ENCODE peak calls at places on chromosomes 4 and X, in six cellular contexts. X is psoas muscle; N is omental fat pad; E is adrenal gland; D is CD4-positive, alpha-beta T cell; F is pancreas. R is an unnamed sample.

GRCh38 chrX:13685126-13685763 is 3.7 kb upstream of the RAB9A start:
- DNase-seq in X (no peak), N (no peak), E (no peak), D (no peak), F (no peak), R (no peak)

GRCh38 chrX:153769865-153770605 is 6.0 kb downstream of the PLXNB3 start:
- DNase-seq in X (peak; percentile 33), N (no peak), E (no peak), D (no peak), F (no peak), R (no peak)

GRCh38 chr4:10951306-10951705 is 266.7 kb upstream of the CLNK start:
- DNase-seq in X (no peak), N (no peak), E (no peak), D (no peak), F (no peak), R (no peak)

GRCh38 chr4:107838138-107838618 is 13.4 kb downstream of the SGMS2 start:
- DNase-seq in X (no peak), N (no peak), E (no peak), D (no peak), F (no peak), R (no peak)

GRCh38 chrX:108271397-108271787 is 166.8 kb downstream of the COL4A6 start:
- DNase-seq in X (no peak), N (no peak), E (no peak), D (no peak), F (no peak), R (no peak)

GRCh38 chr4:41305486-41305885 is 48.8 kb downstream of the UCHL1 start:
- DNase-seq in X (no peak), N (no peak), E (no peak), D (no peak), F (no peak), R (no peak)

GRCh38 chrX:15146515-15146914 is 123.4 kb downstream of the ASB9 start:
- DNase-seq in X (no peak), N (no peak), E (no peak), D (no peak), F (peak; percentile 18), R (peak; percentile 37)

GRCh38 chrX:39815621-39816020 is 282.1 kb downstream of the BCOR start:
- DNase-seq in X (peak; percentile 1), N (no peak), E (no peak), D (no peak), F (no peak), R (no peak)

GRCh38 chrX:53262918-53263394 is 18.4 kb downstream of the IQSEC2 start:
- DNase-seq in X (no peak), N (no peak), E (no peak), D (no peak), F (no peak), R (no peak)

GRCh38 chrX:1507511-1508463 is 29.2 kb downstream of the P2RY8 start:
- DNase-seq in X (no peak), N (no peak), E (no peak), D (no peak), F (no peak), R (no peak)

GRCh38 chr4:107825072-107825789 is 499 bp downstream of the SGMS2 start:
- DNase-seq in X (peak; percentile 78), N (no peak), E (peak; percentile 21), D (no peak), F (peak; percentile 57), R (peak; percentile 30)

GRCh38 chr4:87973283-87974169 is 2.0 kb upstream of the SPP1 start:
- DNase-seq in X (no peak), N (no peak), E (peak; percentile 68), D (no peak), F (peak; percentile 64), R (peak; percentile 53)

GRCh38 chr4:182789588-182789987 is 127.6 kb downstream of the DCTD start:
- DNase-seq in X (no peak), N (no peak), E (no peak), D (no peak), F (no peak), R (no peak)

GRCh38 chr4:139084425-139085093 is 69.0 kb downstream of the NOCT start:
- DNase-seq in X (no peak), N (no peak), E (no peak), D (no peak), F (no peak), R (no peak)

GRCh38 chr4:100933628-100934027 is 413.7 kb downstream of the PPP3CA start:
- DNase-seq in X (no peak), N (no peak), E (no peak), D (no peak), F (no peak), R (no peak)

GRCh38 chr4:118270492-118270891 is 82.3 kb downstream of the PRSS12 start:
- DNase-seq in X (no peak), N (no peak), E (no peak), D (no peak), F (no peak), R (no peak)

GRCh38 chr4:148442830-148443549 is 776 bp upstream of the NR3C2 start:
- DNase-seq in X (peak; percentile 67), N (no peak), E (no peak), D (no peak), F (no peak), R (no peak)

GRCh38 chr4:101282076-101282844 is 65.1 kb downstream of the PPP3CA start:
- DNase-seq in X (no peak), N (no peak), E (no peak), D (no peak), F (no peak), R (no peak)

GRCh38 chr4:138958519-138958918 is 57.1 kb upstream of the NOCT start:
- DNase-seq in X (no peak), N (no peak), E (no peak), D (no peak), F (no peak), R (no peak)

DNA sequence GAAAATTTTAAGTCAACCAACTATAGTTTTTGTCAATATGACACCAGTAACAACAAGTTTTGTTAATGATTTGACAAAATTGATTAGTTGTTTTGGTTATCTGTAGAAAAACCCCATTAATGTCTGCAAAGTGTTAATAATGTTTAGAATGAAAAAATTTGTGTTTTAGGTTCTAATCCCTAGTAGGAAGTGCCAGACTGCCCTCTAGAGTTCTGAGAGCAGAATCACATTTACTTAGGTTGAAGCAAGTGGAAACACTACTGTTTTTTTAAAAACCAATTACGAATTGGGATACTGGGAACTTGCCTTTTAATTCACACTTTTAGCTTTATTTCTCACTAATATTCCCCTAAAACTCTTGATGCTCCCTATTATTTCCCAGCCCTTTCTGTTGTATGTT is 101.1 kb upstream of the CYLC1 start:
- DNase-seq in X (no peak), N (no peak), E (no peak), D (no peak), F (no peak), R (no peak)
- TF ChIP-seq CTCF in X (peak; percentile 6), N (no peak), E (peak; percentile 8), D (no peak), F (peak; percentile 22), R (peak; percentile 66)

GRCh38 chr4:23368081-23368697 is 521.7 kb downstream of the PPARGC1A start:
- DNase-seq in X (no peak), N (no peak), E (no peak), D (no peak), F (no peak), R (no peak)
- TF ChIP-seq CTCF in X (peak; percentile 66), N (no peak), E (peak; percentile 40), D (no peak), F (no peak), R (peak; percentile 54)

GRCh38 chr4:94011190-94011589 is 182.6 kb downstream of the ATOH1 start:
- DNase-seq in X (no peak), N (no peak), E (no peak), D (no peak), F (no peak), R (no peak)

GRCh38 chr4:94015956-94016355 is 187.4 kb downstream of the ATOH1 start:
- DNase-seq in X (no peak), N (no peak), E (no peak), D (no peak), F (no peak), R (no peak)

DNA sequence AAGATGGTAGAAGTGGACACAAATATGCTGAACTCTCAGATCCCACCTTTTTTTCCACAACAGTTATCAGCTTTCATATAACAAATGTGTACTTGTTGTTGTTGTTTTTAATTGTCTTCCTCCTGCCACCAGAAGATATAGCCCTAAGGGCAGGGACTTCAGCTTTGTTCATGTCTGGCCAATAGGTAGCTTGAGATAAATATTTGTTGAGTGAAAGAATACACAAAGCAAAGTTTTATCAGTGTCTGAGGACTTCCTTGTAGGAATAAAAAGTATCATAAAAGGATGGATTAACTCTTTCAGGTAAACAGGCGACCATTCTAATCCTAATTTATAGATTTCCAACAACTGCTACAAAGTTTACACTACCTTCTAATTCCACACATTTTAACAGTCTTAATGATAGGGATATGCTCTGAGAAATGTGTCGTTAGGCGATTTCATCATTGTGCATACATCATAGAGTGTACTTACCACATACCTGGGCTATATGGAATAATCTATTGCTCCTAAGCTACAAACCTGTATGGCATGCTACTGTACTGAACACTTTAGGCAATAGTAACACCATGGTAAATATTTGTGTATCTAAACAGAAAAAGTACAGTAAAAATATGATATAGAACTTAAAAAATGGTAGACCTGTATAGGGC is 186.1 kb downstream of the ATOH1 start:
- DNase-seq in X (no peak), N (no peak), E (no peak), D (no peak), F (no peak), R (no peak)
- TF ChIP-seq CTCF in X (no peak), N (no peak), E (no peak), D (no peak), F (no peak), R (no peak)

GRCh38 chrX:40883021-40883619 is 147.8 kb upstream of the MED14 start:
- DNase-seq in X (no peak), N (no peak), E (no peak), D (no peak), F (no peak), R (no peak)

GRCh38 chrX:40878821-40879571 is 143.7 kb upstream of the MED14 start:
- DNase-seq in X (no peak), N (no peak), E (no peak), D (no peak), F (no peak), R (no peak)

GRCh38 chrX:40877869-40878268 is 142.5 kb upstream of the MED14 start:
- DNase-seq in X (no peak), N (no peak), E (no peak), D (no peak), F (no peak), R (no peak)

GRCh38 chrX:40885984-40886383 is 150.6 kb upstream of the MED14 start:
- DNase-seq in X (no peak), N (no peak), E (no peak), D (no peak), F (no peak), R (no peak)

DNA sequence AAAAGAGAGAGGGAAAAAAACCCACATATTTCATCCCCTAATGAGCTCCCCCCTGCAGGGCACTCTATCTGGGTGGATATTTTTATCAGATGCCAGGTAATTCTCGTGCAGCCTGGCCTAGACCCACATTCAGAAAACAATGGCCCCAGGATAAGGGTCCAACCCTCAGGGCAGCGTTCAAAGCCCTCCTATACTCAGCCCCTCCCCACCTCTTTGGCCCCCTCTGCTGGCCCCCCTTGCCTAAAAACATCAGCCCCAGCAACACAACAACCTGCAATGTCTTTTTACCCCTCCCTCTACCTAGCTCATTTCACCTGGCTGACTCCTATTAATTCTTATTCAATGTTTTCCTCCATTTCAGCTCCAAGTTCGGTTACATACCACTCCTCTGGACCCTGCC is 145.4 kb upstream of the MED14 start:
- DNase-seq in X (no peak), N (no peak), E (no peak), D (no peak), F (no peak), R (no peak)
- TF ChIP-seq CTCF in X (no peak), N (no peak), E (no peak), D (no peak), F (no peak), R (no peak)

GRCh38 chrX:57817302-57817701 is 93.0 kb downstream of the ZXDA start:
- DNase-seq in X (no peak), N (no peak), E (no peak), D (no peak), F (no peak), R (no peak)
- TF ChIP-seq CTCF in X (peak; percentile 40), N (no peak), E (peak; percentile 38), D (no peak), F (peak; percentile 30), R (peak; percentile 48)